ENCODE peak calls at places on chromosomes 1 and 21, in ten cellular contexts. W, G, O, T, F, Q, C, Z, A and M are unnamed samples.

GRCh38 chr1:12015001-12015491 is 4.3 kb upstream of the MIIP start:
- DNase-seq in G (no peak), F (no peak), Q (no peak), T (no peak), O (peak), Z (no peak), C (no peak), W (no peak), A (no peak), M (peak)

GRCh38 chr21:44752701-44753235 is 41.4 kb upstream of the TSPEAR start:
- DNase-seq in C (no peak), G (no peak), F (no peak), T (no peak), Q (no peak), W (no peak), Z (peak), A (no peak), O (peak), M (peak)

GRCh38 chr1:14095001-14095400 is 395.0 kb downstream of the PRDM2 start:
- DNase-seq in F (no peak), Z (no peak), W (no peak), G (peak), O (peak), A (no peak), Q (no peak), C (no peak), T (no peak), M (no peak)

GRCh38 chr1:32886012-32886827 is at the start of gene HPCA:
- DNase-seq in C (no peak), T (peak), Z (peak), O (peak), G (peak), A (peak), Q (peak), W (peak), F (peak), M (no peak)

GRCh38 chr1:234602334-234603220 is 7.4 kb downstream of the IRF2BP2 start:
- DNase-seq in W (no peak), Q (peak), F (no peak), O (peak), T (no peak), G (no peak), Z (no peak), C (no peak), A (peak), M (peak)

GRCh38 chr21:39010629-39011404 is 172.4 kb downstream of the PSMG1 start:
- DNase-seq in W (no peak), Z (peak), F (no peak), G (no peak), C (no peak), A (no peak), T (no peak), Q (no peak), O (no peak), M (no peak)

GRCh38 chr1:168135116-168135981 is 1.4 kb downstream of the GPR161 start:
- DNase-seq in G (peak), Q (no peak), C (no peak), A (no peak), Z (no peak), F (no peak), T (no peak), O (peak), W (no peak), M (no peak)

GRCh38 chr1:243335297-243335696 is 79.5 kb downstream of the SDCCAG8 start:
- DNase-seq in A (no peak), C (no peak), O (no peak), F (no peak), Q (no peak), G (no peak), T (no peak), W (no peak), Z (no peak), M (no peak)

GRCh38 chr1:184877992-184878391 is 96.3 kb downstream of the NIBAN1 start:
- DNase-seq in W (no peak), Z (no peak), C (no peak), G (no peak), Q (no peak), F (no peak), A (no peak), O (no peak), T (no peak), M (no peak)

GRCh38 chr1:226938903-226939438 is 1.1 kb upstream of the COQ8A start:
- DNase-seq in C (no peak), A (no peak), Q (no peak), W (no peak), G (no peak), T (no peak), Z (no peak), O (peak), F (no peak), M (no peak)

GRCh38 chr1:54844564-54844963 is 42.4 kb downstream of the DHCR24 start:
- DNase-seq in C (no peak), T (no peak), Q (no peak), A (no peak), O (no peak), F (no peak), Z (no peak), W (no peak), G (no peak), M (no peak)

GRCh38 chr21:29302340-29302991 is 3.7 kb downstream of the BACH1 start:
- DNase-seq in G (no peak), O (peak), C (no peak), Z (no peak), F (no peak), T (no peak), A (no peak), Q (no peak), W (no peak), M (no peak)

GRCh38 chr21:29305561-29305960 is 6.8 kb downstream of the BACH1 start:
- DNase-seq in F (no peak), W (no peak), A (no peak), Q (no peak), T (no peak), C (no peak), Z (no peak), G (no peak), O (no peak), M (no peak)

GRCh38 chr21:29303301-29303700 is 4.6 kb downstream of the BACH1 start:
- DNase-seq in A (no peak), Z (no peak), Q (no peak), C (no peak), T (no peak), O (no peak), G (no peak), F (no peak), W (no peak), M (no peak)

GRCh38 chr21:29305068-29305467 is 6.3 kb downstream of the BACH1 start:
- DNase-seq in Z (no peak), W (no peak), C (no peak), Q (peak), G (no peak), A (no peak), F (no peak), T (no peak), O (no peak), M (no peak)

GRCh38 chr21:29304577-29304976 is 5.9 kb downstream of the BACH1 start:
- DNase-seq in F (no peak), G (no peak), C (no peak), Q (no peak), O (no peak), A (no peak), Z (no peak), W (no peak), T (no peak), M (no peak)
- H3K27ac ChIP-seq in F (no peak), G (peak), C (no peak), Q (no peak), O (no peak), A (peak), Z (no peak), W (peak), T (no peak), M (peak)

GRCh38 chr1:41557751-41558455 is 73.4 kb upstream of the EDN2 start:
- DNase-seq in Q (no peak), A (no peak), Z (peak), C (no peak), G (no peak), O (no peak), T (no peak), W (no peak), F (no peak), M (no peak)
- H3K27ac ChIP-seq in Q (no peak), A (no peak), Z (no peak), C (no peak), G (no peak), O (no peak), T (no peak), W (peak), F (no peak), M (no peak)

GRCh38 chr1:91684599-91685196 is 184.0 kb downstream of the CDC7 start:
- DNase-seq in T (no peak), O (no peak), W (no peak), F (peak), A (no peak), Q (no peak), C (no peak), G (no peak), Z (no peak), M (no peak)
- H3K27ac ChIP-seq in T (peak), O (no peak), W (peak), F (no peak), A (peak), Q (peak), C (no peak), G (no peak), Z (no peak), M (no peak)

GRCh38 chr1:23132033-23132432 is 36.6 kb downstream of the LUZP1 start:
- DNase-seq in W (no peak), Q (no peak), C (no peak), Z (no peak), G (no peak), O (peak), F (no peak), T (no peak), A (no peak), M (peak)
- H3K27ac ChIP-seq in W (no peak), Q (no peak), C (no peak), Z (no peak), G (no peak), O (no peak), F (no peak), T (no peak), A (no peak), M (peak)

GRCh38 chr21:33739701-33740100 is 97.4 kb downstream of the ITSN1 start:
- DNase-seq in F (no peak), O (no peak), A (no peak), T (no peak), Q (no peak), W (no peak), G (no peak), Z (no peak), C (no peak), M (no peak)
- H3K27ac ChIP-seq in F (no peak), O (no peak), A (no peak), T (no peak), Q (no peak), W (no peak), G (no peak), Z (no peak), C (no peak), M (no peak)

GRCh38 chr1:147773215-147773715 is 12.9 kb upstream of the GJA5 start:
- DNase-seq in T (no peak), Z (no peak), C (no peak), A (no peak), G (no peak), Q (no peak), F (no peak), O (no peak), W (no peak), M (no peak)
- H3K27ac ChIP-seq in T (peak), Z (peak), C (no peak), A (peak), G (no peak), Q (no peak), F (no peak), O (no peak), W (peak), M (no peak)

GRCh38 chr1:111656093-111657017 is 36.8 kb downstream of the RAP1A start:
- DNase-seq in O (peak), W (no peak), T (no peak), Q (peak), Z (no peak), A (peak), G (peak), F (no peak), C (no peak), M (no peak)
- H3K27ac ChIP-seq in O (no peak), W (peak), T (no peak), Q (peak), Z (no peak), A (peak), G (no peak), F (no peak), C (no peak), M (no peak)

DNA sequence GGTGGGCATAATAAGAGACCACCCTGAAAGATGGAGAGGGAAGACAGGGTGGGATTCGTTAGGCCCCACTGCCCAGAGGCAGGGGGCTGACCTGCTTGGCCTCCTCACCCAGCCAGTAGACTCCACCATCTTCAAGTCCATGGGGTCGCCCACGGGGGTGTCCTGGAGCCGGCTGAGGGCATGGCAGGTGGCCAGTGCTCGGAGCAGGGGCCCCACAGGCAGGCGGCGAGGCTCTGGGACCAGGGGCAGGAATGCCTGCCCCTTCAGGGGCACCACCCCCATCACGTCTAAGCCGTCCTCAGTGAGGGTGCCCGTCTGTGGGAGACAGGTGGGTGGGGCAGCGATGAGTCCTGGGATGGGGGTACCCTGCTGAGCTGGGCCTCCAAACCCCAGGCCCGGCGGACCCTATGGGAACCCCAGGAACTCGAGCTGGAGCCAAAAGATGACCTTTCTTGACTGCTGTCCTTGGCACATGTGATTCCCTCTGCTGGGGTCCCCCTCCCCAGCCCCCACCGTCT is 13.2 kb upstream of the MFAP2 start:
- DNase-seq in F (no peak), G (no peak), O (no peak), C (no peak), Z (no peak), T (no peak), Q (no peak), W (no peak), A (no peak), M (no peak)
- H3K27ac ChIP-seq in F (no peak), G (no peak), O (no peak), C (no peak), Z (no peak), T (no peak), Q (no peak), W (no peak), A (no peak), M (no peak)

DNA sequence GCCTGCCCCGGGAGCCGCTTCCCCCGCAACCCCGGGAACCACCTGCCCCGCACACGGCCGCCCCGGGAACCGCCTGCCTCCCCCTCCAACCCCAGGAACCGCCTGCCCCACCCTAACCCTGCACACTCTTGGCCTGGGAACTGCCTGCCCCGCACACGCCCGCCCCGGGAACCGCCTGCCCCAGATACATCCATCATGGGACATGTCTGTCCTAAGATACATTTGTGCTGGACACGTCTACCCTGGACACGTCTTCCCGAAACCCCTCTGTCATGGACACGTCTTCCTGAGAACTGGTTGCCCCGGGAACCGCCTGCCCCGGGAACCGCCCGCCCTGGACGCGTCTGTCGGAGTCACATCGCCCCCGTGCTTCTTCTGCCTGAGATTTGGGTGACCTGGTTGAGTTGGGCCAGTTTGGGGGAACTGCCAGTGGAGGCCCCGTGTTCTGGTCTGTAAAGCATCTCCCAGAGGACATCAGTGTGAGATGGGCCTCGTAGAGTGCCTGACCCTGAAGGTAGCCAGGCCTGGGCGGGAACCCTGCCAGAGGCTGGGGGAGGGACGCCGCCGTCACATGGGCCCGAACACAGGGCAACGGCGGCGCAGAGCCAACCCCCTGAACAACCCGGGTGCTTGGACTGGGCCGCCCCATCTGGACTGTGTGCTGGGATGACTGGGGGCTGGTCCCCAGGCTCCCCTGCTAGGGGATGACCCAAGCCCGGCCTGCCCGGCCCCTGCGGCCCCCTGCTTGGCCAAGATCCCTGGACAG is 3.6 kb downstream of the PERM1 start:
- DNase-seq in W (no peak), G (peak), T (no peak), F (no peak), A (no peak), C (no peak), O (no peak), Z (no peak), Q (no peak), M (no peak)
- H3K27ac ChIP-seq in W (peak), G (no peak), T (no peak), F (no peak), A (no peak), C (no peak), O (no peak), Z (no peak), Q (no peak), M (no peak)

GRCh38 chr1:37556712-37557196 is at the start of gene DNALI1:
- DNase-seq in A (peak), T (peak), G (peak), C (no peak), W (peak), Z (peak), Q (peak), F (no peak), O (peak), M (no peak)

GRCh38 chr1:37558411-37558810 is 1.7 kb downstream of the DNALI1 start:
- DNase-seq in A (no peak), F (no peak), G (no peak), C (no peak), Q (no peak), W (no peak), T (no peak), Z (no peak), O (no peak), M (no peak)

GRCh38 chr1:37559080-37559479 is 2.3 kb downstream of the DNALI1 start:
- DNase-seq in G (no peak), F (no peak), Z (no peak), W (no peak), Q (no peak), C (no peak), O (no peak), T (no peak), A (no peak), M (no peak)

GRCh38 chr1:37553927-37554808 is at the start of gene SNIP1:
- DNase-seq in T (peak), W (peak), O (peak), C (peak), A (peak), F (peak), Q (peak), G (peak), Z (peak), M (peak)

GRCh38 chr1:37557402-37557801 is 662 bp downstream of the DNALI1 start:
- DNase-seq in Z (no peak), F (no peak), T (no peak), O (no peak), W (no peak), A (no peak), C (no peak), Q (no peak), G (no peak), M (no peak)
- H3K27ac ChIP-seq in Z (no peak), F (no peak), T (peak), O (peak), W (peak), A (peak), C (no peak), Q (peak), G (peak), M (no peak)